ENCODE peak calls at places on chromosomes 2 and 18, in four cellular contexts. O is GM03348, G is GM12865, Z is GDM1. V is an unnamed sample.

GRCh38 chr2:116435648-116436047 is 1378.8 kb upstream of the DDX18 start:
- DNase-seq in O (no peak), G (no peak), Z (no peak), V (peak)

GRCh38 chr2:232779935-232780334 is 3.6 kb upstream of the KCNJ13 start:
- DNase-seq in O (no peak), G (no peak), Z (no peak), V (no peak)

GRCh38 chr2:157056200-157056676 is 201.3 kb upstream of the GALNT5 start:
- DNase-seq in O (peak), G (no peak), Z (no peak), V (no peak)

GRCh38 chr2:119174216-119174992 is 15.9 kb upstream of the C1QL2 start:
- DNase-seq in O (peak), G (peak), Z (no peak), V (peak)

GRCh38 chr18:4130734-4131719 is 324.1 kb downstream of the DLGAP1 start:
- DNase-seq in O (no peak), G (no peak), Z (no peak), V (peak)

GRCh38 chr2:11644293-11644692 is 25.7 kb downstream of the NTSR2 start:
- DNase-seq in O (no peak), G (no peak), Z (no peak), V (no peak)

GRCh38 chr18:78319934-78320333 is 659.7 kb upstream of the SALL3 start:
- DNase-seq in O (no peak), G (no peak), Z (no peak), V (no peak)

GRCh38 chr2:121567452-121567851 is 36.8 kb downstream of the RNU4ATAC start:
- DNase-seq in O (no peak), G (no peak), Z (no peak), V (no peak)

GRCh38 chr2:222256250-222256649 is 42.5 kb downstream of the PAX3 start:
- DNase-seq in O (no peak), G (no peak), Z (no peak), V (no peak)

GRCh38 chr2:170827841-170828532 is 11.3 kb downstream of the GAD1 start:
- DNase-seq in O (no peak), G (no peak), Z (no peak), V (no peak)

GRCh38 chr2:16662440-16662839 is 3.2 kb downstream of the CYRIA start:
- DNase-seq in O (no peak), G (peak), Z (no peak), V (no peak)

GRCh38 chr2:15238028-15238427 is 323.1 kb downstream of the NBAS start:
- DNase-seq in O (no peak), G (no peak), Z (peak), V (no peak)

GRCh38 chr2:201704536-201704935 is 6.1 kb upstream of the MPP4 start:
- DNase-seq in O (no peak), G (no peak), Z (no peak), V (peak)

GRCh38 chr2:177338177-177338721 is 54.3 kb upstream of the AGPS start:
- DNase-seq in O (peak), G (peak), Z (no peak), V (peak)

GRCh38 chr2:88658890-88659881 is 31.9 kb upstream of the EIF2AK3 start:
- DNase-seq in O (peak), G (no peak), Z (no peak), V (no peak)

GRCh38 chr2:136058951-136059530 is 58.9 kb downstream of the CXCR4 start:
- DNase-seq in O (no peak), G (peak), Z (no peak), V (no peak)

GRCh38 chr2:223979730-223980396 is 22.6 kb downstream of the MRPL44 start:
- DNase-seq in O (no peak), G (no peak), Z (no peak), V (no peak)

GRCh38 chr2:8543412-8544167 is 138.3 kb upstream of the ID2 start:
- DNase-seq in O (peak), G (peak), Z (peak), V (peak)

GRCh38 chr2:159086874-159087273 is 118.4 kb downstream of the TANC1 start:
- DNase-seq in O (no peak), G (no peak), Z (peak), V (no peak)

GRCh38 chr2:9656270-9656766 is 25.5 kb upstream of the YWHAQ start:
- DNase-seq in O (peak), G (peak), Z (no peak), V (peak)

GRCh38 chr2:41928593-41928992 is 119.2 kb upstream of the PKDCC start:
- DNase-seq in O (peak), G (no peak), Z (no peak), V (no peak)

GRCh38 chr2:56130463-56131070 is 53.2 kb upstream of the CCDC85A start:
- DNase-seq in O (peak), G (peak), Z (peak), V (peak)

GRCh38 chr2:34110392-34110791 is 511.3 kb upstream of the FAM98A start:
- DNase-seq in O (no peak), G (no peak), Z (no peak), V (no peak)

GRCh38 chr2:1809726-1810125 is 65.4 kb upstream of the PXDN start:
- DNase-seq in O (no peak), G (no peak), Z (no peak), V (no peak)

GRCh38 chr2:219010873-219011272 is 17.7 kb upstream of the CRYBA2 start:
- DNase-seq in O (no peak), G (no peak), Z (no peak), V (no peak)